ENCODE peak calls at places on chromosomes 5 and 9, in five cellular contexts. X is K562, K is HepG2, D is SK-N-SH, P is IMR-90. L is an unnamed sample.

GRCh38 chr9:126681336-126681735 is 67.6 kb downstream of the LMX1B start:
- DNase-seq in P (no peak), X (no peak), D (no peak), K (no peak), L (no peak)

GRCh38 chr9:29422445-29422844 is 1849.2 kb upstream of the C9orf72 start:
- DNase-seq in P (no peak), X (no peak), D (no peak), K (no peak), L (no peak)

GRCh38 chr5:79547429-79547822 is 33.5 kb upstream of the HOMER1 start:
- DNase-seq in X (no peak), D (no peak), P (no peak), K (peak; percentile 36), L (no peak)

GRCh38 chr9:22158275-22158674 is 149.2 kb upstream of the CDKN2B start:
- DNase-seq in K (no peak), P (peak; percentile 12), X (no peak), D (no peak), L (no peak)

GRCh38 chr5:1378866-1379659 is 34.2 kb upstream of the CLPTM1L start:
- DNase-seq in D (no peak), P (no peak), X (no peak), K (no peak), L (no peak)

GRCh38 chr9:132637351-132637750 is 32.4 kb downstream of the DDX31 start:
- DNase-seq in D (no peak), X (no peak), K (no peak), P (no peak), L (no peak)

GRCh38 chr9:16321461-16322119 is 548.9 kb downstream of the BNC2 start:
- DNase-seq in P (peak; percentile 61), D (peak; percentile 43), K (no peak), X (no peak), L (peak; percentile 39)

GRCh38 chr5:174459071-174459702 is 265.2 kb upstream of the MSX2 start:
- DNase-seq in K (no peak), X (no peak), D (no peak), P (no peak), L (no peak)

GRCh38 chr5:144333336-144333920 is 162.8 kb downstream of the KCTD16 start:
- DNase-seq in D (no peak), K (no peak), X (no peak), P (peak; percentile 2), L (no peak)

GRCh38 chr9:8860925-8861324 is 1061.3 kb upstream of the DMAC1 start:
- DNase-seq in X (no peak), K (no peak), D (no peak), P (peak; percentile 9), L (no peak)

GRCh38 chr9:90921104-90921503 is 119.5 kb downstream of the SYK start:
- DNase-seq in K (no peak), D (peak; percentile 48), P (no peak), X (no peak), L (no peak)

DNA sequence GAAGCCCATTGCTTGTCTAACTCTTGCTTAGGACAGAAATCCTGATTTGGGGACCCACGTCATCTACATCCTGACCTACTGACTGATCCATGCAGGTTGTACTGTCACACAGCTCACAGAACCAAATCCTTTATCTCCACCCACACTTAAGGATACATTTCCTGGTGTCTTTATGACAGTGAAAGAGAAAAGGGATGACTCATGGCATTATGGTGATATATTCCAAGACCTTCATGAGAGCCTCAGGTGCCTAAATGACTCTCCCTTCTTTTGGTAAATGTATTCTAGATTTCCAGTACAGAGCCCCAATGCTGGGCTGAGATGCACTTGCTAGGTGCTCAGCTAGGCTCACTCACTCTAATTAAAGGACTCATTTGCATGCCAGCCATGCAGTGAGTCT is 26.0 kb upstream of the DMRT2 start:
- DNase-seq in K (no peak), X (no peak), D (no peak), P (no peak), L (no peak)
- TF ChIP-seq CTCF in K (no peak), X (no peak), D (no peak), P (no peak), L (no peak)

GRCh38 chr5:73196201-73196600 is 23.2 kb downstream of the TMEM174 start:
- DNase-seq in X (no peak), K (no peak), D (no peak), P (no peak), L (no peak)

GRCh38 chr5:73199671-73200070 is 26.7 kb downstream of the TMEM174 start:
- DNase-seq in K (no peak), D (no peak), X (no peak), P (no peak), L (no peak)

GRCh38 chr5:73198833-73199592 is 26.0 kb downstream of the TMEM174 start:
- DNase-seq in X (no peak), D (no peak), K (no peak), P (no peak), L (no peak)

GRCh38 chr5:73201547-73202513 is 28.8 kb downstream of the TMEM174 start:
- DNase-seq in X (peak; percentile 84), K (peak; percentile 63), D (peak; percentile 89), P (peak; percentile 47), L (peak; percentile 88)

GRCh38 chr5:73197637-73198257 is 24.8 kb downstream of the TMEM174 start:
- DNase-seq in P (no peak), D (no peak), K (no peak), X (no peak), L (no peak)
- TF ChIP-seq RFX5 in P (no peak), D (no peak), K (no peak), X (no peak), L (no peak)

GRCh38 chr9:122332643-122333042 is 38.2 kb upstream of the PTGS1 start:
- DNase-seq in X (no peak), P (no peak), K (no peak), D (no peak), L (no peak)

GRCh38 chr9:122336836-122337560 is 33.8 kb upstream of the PTGS1 start:
- DNase-seq in P (no peak), X (no peak), K (no peak), D (no peak), L (no peak)

GRCh38 chr9:122336189-122336588 is 34.6 kb upstream of the PTGS1 start:
- DNase-seq in D (no peak), X (no peak), P (no peak), K (no peak), L (no peak)

GRCh38 chr9:122333169-122333808 is 37.5 kb upstream of the PTGS1 start:
- DNase-seq in P (no peak), K (no peak), D (no peak), X (no peak), L (no peak)

DNA sequence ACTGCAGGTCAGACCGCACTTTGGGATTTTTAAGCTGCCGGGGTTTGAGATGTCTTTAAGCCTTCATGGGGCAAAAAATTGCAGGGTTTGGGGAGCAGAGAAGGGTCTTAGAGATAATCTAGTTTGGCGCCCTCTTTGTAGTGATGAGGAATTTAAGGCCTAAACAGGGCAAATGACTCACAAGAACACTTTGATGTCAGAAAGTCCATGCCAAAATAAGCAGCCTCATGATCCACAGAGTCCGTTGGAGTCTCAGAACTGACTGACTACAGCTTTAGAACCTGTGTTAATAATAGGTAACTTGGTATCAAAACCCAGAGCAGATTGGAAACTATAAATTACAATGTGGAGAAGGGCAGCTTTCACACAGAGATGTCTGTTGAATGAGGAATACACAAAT is 35.9 kb upstream of the PTGS1 start:
- DNase-seq in P (peak; percentile 56), D (no peak), K (no peak), X (no peak), L (no peak)
- TF ChIP-seq CTCF in P (no peak), D (no peak), K (no peak), X (no peak), L (no peak)

GRCh38 chr5:164439799-164440198 is 934.4 kb downstream of the MAT2B start:
- DNase-seq in D (no peak), K (no peak), P (no peak), X (no peak), L (no peak)
- TF ChIP-seq RFX5 in D (no peak), K (no peak), P (no peak), X (no peak), L (no peak)

GRCh38 chr5:141330299-141331080 is at the start of gene PCDHGA1:
- DNase-seq in D (peak; percentile 35), P (peak; percentile 75), K (peak; percentile 51), X (peak; percentile 25), L (peak; percentile 57)
- TF ChIP-seq CTCF in D (peak; percentile 49), P (peak; percentile 68), K (peak; percentile 58), X (peak; percentile 55), L (peak; percentile 58)

DNA sequence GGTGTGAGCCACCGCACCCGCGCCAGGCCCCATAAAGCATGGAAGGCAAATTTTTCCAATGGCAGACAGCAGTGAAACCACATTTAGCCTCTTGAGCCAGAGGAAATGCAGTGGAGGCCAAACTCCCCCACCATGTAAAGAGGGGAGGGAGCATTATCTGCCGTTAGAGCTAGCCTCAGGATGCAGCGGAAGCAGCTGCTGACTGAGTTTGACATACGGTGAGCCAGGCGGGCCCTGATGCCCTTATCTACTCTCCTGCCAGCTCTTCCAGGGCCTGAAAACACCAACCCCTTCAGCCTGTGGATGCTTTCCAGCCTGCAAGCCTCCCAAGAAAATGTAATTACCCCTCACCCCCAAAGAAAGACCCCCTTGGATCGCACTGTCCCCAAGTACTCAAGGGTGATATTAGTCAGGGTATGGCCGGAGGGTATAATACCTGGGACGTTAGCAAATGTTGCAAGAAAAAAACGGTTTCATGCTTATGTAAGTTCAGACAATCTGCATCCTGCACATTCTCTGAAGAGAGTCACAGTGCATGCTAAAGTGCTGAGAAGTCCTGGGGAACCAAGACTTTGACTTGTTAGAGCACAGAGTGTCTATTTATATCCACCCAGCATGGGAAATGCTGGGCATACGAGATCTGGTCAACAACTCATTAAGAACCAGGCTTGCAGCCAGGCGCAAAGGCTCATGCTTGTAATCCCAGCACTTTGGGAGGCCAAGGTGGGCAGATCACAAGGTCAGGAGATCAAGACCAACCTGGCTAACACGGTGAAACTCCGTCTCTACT is 11.3 kb upstream of the GGTA1 start:
- DNase-seq in K (no peak), P (peak; percentile 29), D (peak; percentile 77), X (no peak), L (no peak)
- TF ChIP-seq RFX5 in K (no peak), P (no peak), D (no peak), X (no peak), L (no peak)

GRCh38 chr5:32712463-32713395 is 1.6 kb downstream of the NPR3 start:
- DNase-seq in P (peak; percentile 35), X (no peak), D (peak; percentile 13), K (no peak), L (no peak)
- TF ChIP-seq CTCF in P (no peak), X (no peak), D (peak; percentile 43), K (no peak), L (no peak)